ENCODE peak calls at places on chromosomes 5 and 9, in five cellular contexts. Y is H9, M is mesenchymal stem cell, X is H1, Q is trophoblast cell. W is an unnamed sample.

GRCh38 chr5:144207875-144208444 is 37.3 kb downstream of the KCTD16 start:
- DNase-seq in Y (no peak), X (no peak), Q (no peak), M (no peak), W (no peak)

GRCh38 chr9:129602598-129603415 is 18.1 kb downstream of the C9orf50 start:
- DNase-seq in Q (no peak), M (no peak), X (no peak), Y (no peak), W (no peak)

GRCh38 chr5:64827703-64828102 is 59.0 kb downstream of the CWC27 start:
- DNase-seq in M (no peak), Q (no peak), Y (no peak), X (no peak), W (no peak)

GRCh38 chr9:23123048-23123632 is 676.5 kb downstream of the DMRTA1 start:
- DNase-seq in Y (peak), M (peak), Q (peak), X (peak), W (peak)

GRCh38 chr9:93955356-93956182 is 414 bp upstream of the BARX1 start:
- DNase-seq in Y (peak), Q (no peak), M (no peak), X (no peak), W (no peak)

GRCh38 chr9:133558191-133559126 is 24.0 kb downstream of the ADAMTSL2 start:
- DNase-seq in Y (no peak), M (peak), Q (peak), X (no peak), W (no peak)

GRCh38 chr9:135888126-135888765 is 19.1 kb downstream of the CAMSAP1 start:
- DNase-seq in X (no peak), Q (no peak), Y (no peak), M (no peak), W (no peak)

GRCh38 chr9:132190966-132191365 is 29.1 kb downstream of the NTNG2 start:
- DNase-seq in X (no peak), M (no peak), Q (no peak), Y (no peak), W (no peak)

GRCh38 chr9:124216474-124217176 is 41.1 kb upstream of the NEK6 start:
- DNase-seq in Y (no peak), Q (no peak), X (no peak), M (no peak), W (no peak)

GRCh38 chr5:131854134-131854533 is 57.3 kb upstream of the FNIP1 start:
- DNase-seq in M (peak), Q (no peak), Y (no peak), X (no peak), W (no peak)

GRCh38 chr5:14687023-14687665 is 22.6 kb downstream of the OTULIN start:
- DNase-seq in X (no peak), M (no peak), Q (peak), Y (no peak), W (no peak)

GRCh38 chr9:134597957-134598883 is 43.4 kb upstream of the COL5A1 start:
- DNase-seq in X (no peak), M (peak), Q (no peak), Y (peak), W (no peak)

GRCh38 chr5:172455511-172456061 is 1.3 kb upstream of the SH3PXD2B start:
- DNase-seq in X (no peak), M (peak), Y (peak), Q (peak), W (no peak)

GRCh38 chr5:172637122-172637580 is 3.9 kb upstream of the NEURL1B start:
- DNase-seq in Q (no peak), Y (no peak), X (no peak), M (no peak), W (no peak)

GRCh38 chr9:129160712-129161533 is 17.1 kb downstream of the IER5L start:
- DNase-seq in Y (no peak), X (no peak), Q (peak), M (peak), W (no peak)

GRCh38 chr5:144304683-144305082 is 134.0 kb downstream of the KCTD16 start:
- DNase-seq in X (no peak), Y (no peak), Q (no peak), M (no peak), W (no peak)

GRCh38 chr5:157252741-157253465 is 13.0 kb upstream of the CYFIP2 start:
- DNase-seq in Y (no peak), M (peak), X (no peak), Q (no peak), W (no peak)

GRCh38 chr9:2241461-2241874 is 226.3 kb downstream of the SMARCA2 start:
- DNase-seq in Y (peak), M (peak), Q (no peak), X (peak), W (peak)

GRCh38 chr9:129469188-129469987 is 151.5 kb downstream of the C9orf50 start:
- DNase-seq in Q (no peak), X (no peak), Y (peak), M (no peak), W (peak)

GRCh38 chr5:125696762-125697161 is 726.4 kb upstream of the GRAMD2B start:
- DNase-seq in M (peak), X (no peak), Y (no peak), Q (peak), W (no peak)

GRCh38 chr5:71899865-71900342 is 180.8 kb downstream of the CARTPT start:
- DNase-seq in M (no peak), Q (peak), X (no peak), Y (no peak), W (no peak)

GRCh38 chr5:10286552-10287227 is 21.0 kb downstream of the CMBL start:
- DNase-seq in Y (no peak), M (no peak), Q (no peak), X (no peak), W (no peak)

GRCh38 chr9:20144255-20144654 is 355.4 kb upstream of the SLC24A2 start:
- DNase-seq in Q (no peak), M (peak), Y (no peak), X (no peak), W (no peak)

GRCh38 chr5:16867585-16867953 is 68.5 kb downstream of the MYO10 start:
- DNase-seq in Q (no peak), M (no peak), Y (no peak), X (no peak), W (no peak)

GRCh38 chr9:12503606-12504122 is 189.5 kb upstream of the TYRP1 start:
- DNase-seq in Q (peak), Y (no peak), X (no peak), M (peak), W (no peak)

GRCh38 chr9:86239053-86239770 is 20.2 kb downstream of the C9orf153 start:
- DNase-seq in X (no peak), Q (peak), M (no peak), Y (no peak), W (no peak)

GRCh38 chr5:136033244-136033643 is 4.5 kb downstream of the TGFBI start:
- DNase-seq in X (no peak), Y (no peak), M (no peak), Q (no peak), W (no peak)

GRCh38 chr9:115172105-115172504 is 54.1 kb upstream of the TNC start:
- DNase-seq in Q (no peak), X (no peak), M (no peak), Y (no peak), W (no peak)

GRCh38 chr5:133425764-133426738 is 186.3 kb downstream of the FSTL4 start:
- DNase-seq in M (no peak), X (no peak), Q (no peak), Y (no peak), W (no peak)

GRCh38 chr9:98173181-98173580 is 19.3 kb downstream of the CORO2A start:
- DNase-seq in M (no peak), Y (no peak), X (no peak), Q (no peak), W (no peak)

GRCh38 chr9:98172604-98173003 is 19.8 kb downstream of the CORO2A start:
- DNase-seq in X (no peak), Q (peak), Y (peak), M (no peak), W (no peak)

GRCh38 chr9:98176391-98177259 is 15.8 kb downstream of the CORO2A start:
- DNase-seq in Q (peak), Y (no peak), X (no peak), M (no peak), W (no peak)

GRCh38 chr9:98175762-98176161 is 16.7 kb downstream of the CORO2A start:
- DNase-seq in M (no peak), Q (no peak), Y (no peak), X (no peak), W (no peak)

GRCh38 chr9:98175013-98175679 is 17.3 kb downstream of the CORO2A start:
- DNase-seq in X (no peak), Y (no peak), M (no peak), Q (no peak), W (peak)
- H2BK12ac ChIP-seq in X (no peak), Y (no peak), M (no peak), Q (peak), W (no peak)

GRCh38 chr9:32251539-32251938 is 132.9 kb upstream of the ACO1 start:
- DNase-seq in Q (peak), X (peak), Y (peak), M (peak), W (peak)

GRCh38 chr9:32260481-32260880 is 124.0 kb upstream of the ACO1 start:
- DNase-seq in Q (no peak), Y (no peak), X (no peak), M (no peak), W (no peak)

GRCh38 chr9:32258482-32258881 is 126.0 kb upstream of the ACO1 start:
- DNase-seq in M (no peak), Q (no peak), Y (no peak), X (no peak), W (no peak)

GRCh38 chr9:32255026-32255425 is 129.4 kb upstream of the ACO1 start:
- DNase-seq in X (no peak), Q (peak), M (no peak), Y (no peak), W (no peak)
- H4K8ac ChIP-seq in X (no peak), Q (no peak), M (no peak), Y (no peak), W (no peak)

DNA sequence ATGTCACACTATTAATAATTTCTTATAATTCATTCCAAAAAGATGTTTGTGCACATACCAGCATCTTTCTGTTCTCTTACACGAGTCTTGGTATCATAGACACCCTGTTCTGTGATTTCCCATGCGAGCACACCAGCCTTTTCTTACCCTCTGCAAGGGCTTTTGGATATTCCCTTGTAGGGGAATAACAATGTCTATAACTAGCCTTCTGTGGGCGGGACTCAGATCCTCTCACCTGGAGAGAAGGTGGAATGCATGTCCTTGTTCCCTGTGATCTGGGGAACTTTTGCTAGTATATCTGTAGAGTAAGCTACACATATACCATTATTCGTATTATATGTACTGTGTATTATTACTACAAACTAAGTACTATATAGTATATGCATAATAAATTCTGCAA is 44.8 kb downstream of the EHMT1 start:
- DNase-seq in M (no peak), Q (no peak), Y (no peak), X (no peak), W (no peak)
- H2BK12ac ChIP-seq in M (no peak), Q (no peak), Y (no peak), X (peak), W (no peak)

DNA sequence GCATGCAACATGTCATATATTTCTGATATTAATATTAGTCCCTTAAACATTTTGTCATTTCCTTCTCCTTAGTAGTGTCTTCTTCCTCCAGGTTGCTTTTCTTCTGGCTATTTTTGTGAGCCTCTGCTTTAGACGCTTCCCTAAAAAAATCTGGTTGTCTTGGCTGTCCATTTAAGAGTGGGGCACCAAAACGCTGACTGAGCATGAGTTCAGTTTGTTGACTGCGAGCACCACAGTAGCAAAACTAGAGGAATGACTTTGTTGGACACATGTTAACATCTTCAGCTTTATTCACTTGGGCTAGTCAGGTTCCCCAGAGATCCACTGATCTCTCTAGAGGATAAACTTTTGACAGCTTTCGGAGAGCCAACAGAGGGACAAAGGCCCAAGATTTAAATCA is 19.3 kb upstream of the TEK start:
- DNase-seq in X (no peak), Y (no peak), Q (no peak), M (no peak), W (no peak)
- H4K8ac ChIP-seq in X (no peak), Y (no peak), Q (no peak), M (no peak), W (no peak)

GRCh38 chr9:92734931-92735906 is 29.4 kb downstream of the BICD2 start:
- DNase-seq in X (no peak), Y (peak), Q (peak), M (no peak), W (no peak)
- H2BK12ac ChIP-seq in X (no peak), Y (no peak), Q (no peak), M (no peak), W (no peak)

DNA sequence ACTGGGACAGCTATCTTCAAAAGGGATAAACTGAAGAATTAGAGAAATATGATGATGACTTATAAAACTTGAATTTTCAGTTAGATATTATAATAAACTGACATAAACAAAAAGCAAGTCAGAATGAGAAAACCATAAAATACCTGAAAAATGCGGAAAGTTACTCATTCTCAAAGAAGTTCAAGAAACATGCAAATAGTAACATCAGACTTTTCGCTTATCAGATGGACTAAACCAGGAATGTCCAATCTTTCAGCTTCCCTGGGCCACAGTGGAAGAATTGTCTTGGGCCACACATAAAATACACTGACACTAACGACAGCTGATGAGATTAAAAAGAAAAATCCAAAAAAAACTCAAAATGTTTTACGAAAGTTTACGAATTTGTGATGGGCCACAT is 53.9 kb downstream of the DROSHA start:
- DNase-seq in M (no peak), Q (peak), Y (no peak), X (no peak), W (no peak)
- H4K8ac ChIP-seq in M (no peak), Q (no peak), Y (no peak), X (no peak), W (no peak)

DNA sequence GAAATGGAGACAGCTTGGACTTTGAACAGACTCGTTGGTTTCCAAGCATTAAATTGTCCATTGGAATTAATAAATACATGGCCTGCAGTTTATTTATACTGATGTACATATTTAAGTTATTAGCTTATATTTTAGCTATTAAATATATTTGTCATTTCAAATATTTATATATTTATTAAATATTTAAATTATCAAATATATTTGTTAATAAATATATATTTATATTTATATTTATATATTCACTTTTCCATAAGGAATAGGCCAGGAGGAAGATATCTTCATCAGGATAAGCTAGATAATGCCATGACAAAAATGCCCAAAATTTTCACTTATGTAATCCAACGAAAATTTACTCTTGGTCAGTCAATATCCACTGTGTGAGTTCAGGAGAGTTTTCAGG is 229.9 kb downstream of the ZNF608 start:
- DNase-seq in M (no peak), Y (no peak), X (no peak), Q (no peak), W (no peak)
- H2BK12ac ChIP-seq in M (no peak), Y (no peak), X (peak), Q (no peak), W (no peak)

GRCh38 chr5:66848749-66849641 is 252.8 kb downstream of the MAST4 start:
- DNase-seq in M (peak), Y (no peak), X (no peak), Q (peak), W (no peak)
- H4K8ac ChIP-seq in M (no peak), Y (no peak), X (no peak), Q (peak), W (no peak)

DNA sequence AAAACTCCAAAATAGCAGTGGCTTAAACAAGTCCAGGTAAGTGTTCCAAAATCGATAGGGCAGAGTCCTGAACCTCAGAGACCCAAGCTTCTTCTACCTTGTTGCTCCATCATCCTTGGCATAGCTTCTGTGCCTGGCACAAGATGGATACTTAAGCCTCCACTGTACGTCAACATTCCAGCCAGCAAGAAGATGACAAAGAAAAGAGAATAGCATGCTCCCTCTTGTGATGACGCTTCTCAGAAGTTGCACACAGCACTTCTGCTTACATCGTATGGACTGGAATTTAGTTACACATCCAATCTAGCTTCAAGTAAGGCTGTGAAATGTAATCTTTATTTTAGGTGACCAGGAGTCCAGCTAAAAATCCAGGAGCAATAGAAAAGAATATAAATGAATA is 227.4 kb downstream of the ESM1 start:
- DNase-seq in X (no peak), Y (no peak), M (peak), Q (peak), W (no peak)
- H2BK12ac ChIP-seq in X (no peak), Y (no peak), M (no peak), Q (no peak), W (no peak)

GRCh38 chr9:70561805-70562395 is 147.4 kb upstream of the KLF9 start:
- DNase-seq in Y (no peak), Q (no peak), X (no peak), M (peak), W (no peak)
- H4K8ac ChIP-seq in Y (no peak), Q (no peak), X (no peak), M (no peak), W (no peak)

W was measured in neuronal stem cell.